ENCODE peak calls at places on chromosome 2, in eight cellular contexts. One of them, this sample, is unnamed.

GRCh38 chr2:71742953-71743601 is 289.7 kb downstream of the DYSF start:
- DNase-seq in BE2C: no peak
- DNase-seq in kidney: peak
- DNase-seq in psoas muscle: peak
- DNase-seq in heart right ventricle: peak
- DNase-seq in fibroblast of lung: peak
- DNase-seq in mammary epithelial cell: peak
- DNase-seq in astrocyte of the spinal cord: peak
- DNase-seq in this sample: peak

GRCh38 chr2:219962089-219962488 is 334.7 kb downstream of the SLC4A3 start:
- DNase-seq in BE2C: no peak
- DNase-seq in kidney: no peak
- DNase-seq in psoas muscle: no peak
- DNase-seq in heart right ventricle: no peak
- DNase-seq in fibroblast of lung: no peak
- DNase-seq in mammary epithelial cell: no peak
- DNase-seq in astrocyte of the spinal cord: no peak
- DNase-seq in this sample: no peak

GRCh38 chr2:196459539-196459938 is 180.0 kb upstream of the CCDC150 start:
- DNase-seq in BE2C: no peak
- DNase-seq in kidney: no peak
- DNase-seq in psoas muscle: no peak
- DNase-seq in heart right ventricle: no peak
- DNase-seq in fibroblast of lung: peak
- DNase-seq in mammary epithelial cell: peak
- DNase-seq in astrocyte of the spinal cord: peak
- DNase-seq in this sample: peak

GRCh38 chr2:27249891-27250651 is 12.8 kb downstream of the SLC30A3 start:
- DNase-seq in BE2C: peak
- DNase-seq in kidney: peak
- DNase-seq in psoas muscle: peak
- DNase-seq in heart right ventricle: peak
- DNase-seq in fibroblast of lung: peak
- DNase-seq in mammary epithelial cell: no peak
- DNase-seq in astrocyte of the spinal cord: peak
- DNase-seq in this sample: peak

GRCh38 chr2:2653221-2653620 is 322.1 kb upstream of the MYT1L start:
- DNase-seq in BE2C: no peak
- DNase-seq in kidney: peak
- DNase-seq in psoas muscle: no peak
- DNase-seq in heart right ventricle: no peak
- DNase-seq in fibroblast of lung: no peak
- DNase-seq in mammary epithelial cell: no peak
- DNase-seq in astrocyte of the spinal cord: no peak
- DNase-seq in this sample: no peak

GRCh38 chr2:113117594-113118262 is 9.7 kb upstream of the IL1RN start:
- DNase-seq in BE2C: no peak
- DNase-seq in kidney: peak
- DNase-seq in psoas muscle: peak
- DNase-seq in heart right ventricle: no peak
- DNase-seq in fibroblast of lung: peak
- DNase-seq in mammary epithelial cell: peak
- DNase-seq in astrocyte of the spinal cord: peak
- DNase-seq in this sample: peak

GRCh38 chr2:88690591-88691338 is 708 bp upstream of the RPIA start:
- DNase-seq in BE2C: peak
- DNase-seq in kidney: peak
- DNase-seq in psoas muscle: peak
- DNase-seq in heart right ventricle: peak
- DNase-seq in fibroblast of lung: no peak
- DNase-seq in mammary epithelial cell: peak
- DNase-seq in astrocyte of the spinal cord: no peak
- DNase-seq in this sample: no peak

GRCh38 chr2:179741317-179741716 is 120.1 kb downstream of the ZNF385B start:
- DNase-seq in BE2C: no peak
- DNase-seq in kidney: no peak
- DNase-seq in psoas muscle: no peak
- DNase-seq in heart right ventricle: no peak
- DNase-seq in fibroblast of lung: peak
- DNase-seq in mammary epithelial cell: no peak
- DNase-seq in astrocyte of the spinal cord: no peak
- DNase-seq in this sample: peak

GRCh38 chr2:6562762-6563161 is 302.9 kb downstream of the CMPK2 start:
- DNase-seq in BE2C: no peak
- DNase-seq in kidney: no peak
- DNase-seq in psoas muscle: no peak
- DNase-seq in heart right ventricle: no peak
- DNase-seq in fibroblast of lung: no peak
- DNase-seq in mammary epithelial cell: no peak
- DNase-seq in astrocyte of the spinal cord: no peak
- DNase-seq in this sample: no peak

GRCh38 chr2:196914867-196915465 is 11.5 kb downstream of the PGAP1 start:
- DNase-seq in BE2C: no peak
- DNase-seq in kidney: no peak
- DNase-seq in psoas muscle: no peak
- DNase-seq in heart right ventricle: no peak
- DNase-seq in fibroblast of lung: no peak
- DNase-seq in mammary epithelial cell: no peak
- DNase-seq in astrocyte of the spinal cord: no peak
- DNase-seq in this sample: no peak

GRCh38 chr2:45729753-45730512 is 78.5 kb downstream of the PRKCE start:
- DNase-seq in BE2C: no peak
- DNase-seq in kidney: no peak
- DNase-seq in psoas muscle: no peak
- DNase-seq in heart right ventricle: no peak
- DNase-seq in fibroblast of lung: no peak
- DNase-seq in mammary epithelial cell: no peak
- DNase-seq in astrocyte of the spinal cord: no peak
- DNase-seq in this sample: no peak

GRCh38 chr2:141557329-141558098 is 573.3 kb downstream of the LRP1B start:
- DNase-seq in BE2C: no peak
- DNase-seq in kidney: no peak
- DNase-seq in psoas muscle: no peak
- DNase-seq in heart right ventricle: no peak
- DNase-seq in fibroblast of lung: peak
- DNase-seq in mammary epithelial cell: peak
- DNase-seq in astrocyte of the spinal cord: peak
- DNase-seq in this sample: peak

GRCh38 chr2:69196327-69197117 is 183.5 kb downstream of the ANTXR1 start:
- DNase-seq in BE2C: no peak
- DNase-seq in kidney: no peak
- DNase-seq in psoas muscle: no peak
- DNase-seq in heart right ventricle: no peak
- DNase-seq in fibroblast of lung: peak
- DNase-seq in mammary epithelial cell: peak
- DNase-seq in astrocyte of the spinal cord: peak
- DNase-seq in this sample: peak

GRCh38 chr2:136502660-136503059 is 262.7 kb upstream of the THSD7B start:
- DNase-seq in BE2C: no peak
- DNase-seq in kidney: no peak
- DNase-seq in psoas muscle: no peak
- DNase-seq in heart right ventricle: no peak
- DNase-seq in fibroblast of lung: no peak
- DNase-seq in mammary epithelial cell: no peak
- DNase-seq in astrocyte of the spinal cord: no peak
- DNase-seq in this sample: no peak

GRCh38 chr2:49251251-49251650 is 96.9 kb upstream of the FSHR start:
- DNase-seq in BE2C: no peak
- DNase-seq in kidney: no peak
- DNase-seq in psoas muscle: no peak
- DNase-seq in heart right ventricle: no peak
- DNase-seq in fibroblast of lung: no peak
- DNase-seq in mammary epithelial cell: no peak
- DNase-seq in astrocyte of the spinal cord: no peak
- DNase-seq in this sample: no peak

GRCh38 chr2:216695401-216695821 is at the start of gene IGFBP5:
- DNase-seq in BE2C: peak
- DNase-seq in kidney: peak
- DNase-seq in psoas muscle: peak
- DNase-seq in heart right ventricle: peak
- DNase-seq in fibroblast of lung: peak
- DNase-seq in mammary epithelial cell: no peak
- DNase-seq in astrocyte of the spinal cord: peak
- DNase-seq in this sample: peak

GRCh38 chr2:173749315-173749714 is 215.9 kb downstream of the SP3 start:
- DNase-seq in BE2C: no peak
- DNase-seq in kidney: no peak
- DNase-seq in psoas muscle: no peak
- DNase-seq in heart right ventricle: no peak
- DNase-seq in fibroblast of lung: peak
- DNase-seq in mammary epithelial cell: peak
- DNase-seq in astrocyte of the spinal cord: peak
- DNase-seq in this sample: peak

GRCh38 chr2:25161055-25161781 is 7.2 kb downstream of the POMC start:
- DNase-seq in BE2C: no peak
- DNase-seq in kidney: peak
- DNase-seq in psoas muscle: peak
- DNase-seq in heart right ventricle: peak
- DNase-seq in fibroblast of lung: peak
- DNase-seq in mammary epithelial cell: no peak
- DNase-seq in astrocyte of the spinal cord: no peak
- DNase-seq in this sample: peak

GRCh38 chr2:217944366-217944765 is 58.4 kb downstream of the TNS1 start:
- DNase-seq in BE2C: no peak
- DNase-seq in kidney: no peak
- DNase-seq in psoas muscle: no peak
- DNase-seq in heart right ventricle: no peak
- DNase-seq in fibroblast of lung: no peak
- DNase-seq in mammary epithelial cell: no peak
- DNase-seq in astrocyte of the spinal cord: no peak
- DNase-seq in this sample: no peak
- H3K4me3 ChIP-seq in BE2C: peak
- H3K4me3 ChIP-seq in kidney: peak
- H3K4me3 ChIP-seq in psoas muscle: peak
- H3K4me3 ChIP-seq in heart right ventricle: peak
- H3K4me3 ChIP-seq in fibroblast of lung: no peak
- H3K4me3 ChIP-seq in mammary epithelial cell: no peak
- H3K4me3 ChIP-seq in astrocyte of the spinal cord: no peak
- H3K4me3 ChIP-seq in this sample: no peak

DNA sequence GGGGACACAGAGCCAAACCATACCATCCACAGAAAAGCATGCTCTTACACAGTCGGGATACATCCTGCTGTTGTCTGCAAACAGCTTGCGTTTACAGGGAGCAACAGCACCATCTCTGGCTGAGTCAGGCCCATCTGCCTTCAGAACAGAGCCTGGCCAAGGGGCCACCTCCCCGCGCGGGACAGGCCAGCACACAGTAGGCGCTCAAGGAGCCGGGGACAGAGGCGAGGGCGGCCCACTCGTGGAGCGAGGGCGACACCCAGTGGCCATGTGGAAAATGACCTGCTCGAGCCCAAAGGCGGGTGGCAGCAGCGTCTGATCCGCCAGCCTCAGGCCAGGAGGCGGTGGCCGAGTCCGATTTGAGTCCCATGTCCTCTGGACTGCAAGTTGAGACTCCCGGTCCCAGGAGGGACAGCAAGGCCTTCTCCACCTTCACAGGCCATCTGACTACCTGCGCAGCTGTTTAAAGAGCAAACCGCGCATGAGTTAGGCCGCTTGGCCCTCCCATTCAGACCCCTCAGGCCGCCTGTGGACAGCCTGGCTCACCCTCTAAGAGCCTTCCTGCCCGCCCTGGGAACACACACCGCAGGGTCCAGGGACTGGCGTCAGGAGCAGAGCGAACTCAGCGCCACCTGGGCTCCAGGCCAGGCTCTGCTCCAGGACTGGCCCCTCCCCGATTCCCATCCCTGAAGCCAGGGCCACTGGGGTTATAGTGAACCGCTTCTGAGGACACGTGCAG is 38.3 kb downstream of the TTC32 start:
- DNase-seq in BE2C: peak
- DNase-seq in kidney: peak
- DNase-seq in psoas muscle: peak
- DNase-seq in heart right ventricle: peak
- DNase-seq in fibroblast of lung: peak
- DNase-seq in mammary epithelial cell: peak
- DNase-seq in astrocyte of the spinal cord: peak
- DNase-seq in this sample: peak
- H3K4me3 ChIP-seq in BE2C: peak
- H3K4me3 ChIP-seq in kidney: peak
- H3K4me3 ChIP-seq in psoas muscle: peak
- H3K4me3 ChIP-seq in heart right ventricle: no peak
- H3K4me3 ChIP-seq in fibroblast of lung: no peak
- H3K4me3 ChIP-seq in mammary epithelial cell: no peak
- H3K4me3 ChIP-seq in astrocyte of the spinal cord: no peak
- H3K4me3 ChIP-seq in this sample: no peak

GRCh38 chr2:134407154-134407890 is 153.4 kb downstream of the MGAT5 start:
- DNase-seq in BE2C: no peak
- DNase-seq in kidney: no peak
- DNase-seq in psoas muscle: no peak
- DNase-seq in heart right ventricle: no peak
- DNase-seq in fibroblast of lung: no peak
- DNase-seq in mammary epithelial cell: peak
- DNase-seq in astrocyte of the spinal cord: no peak
- DNase-seq in this sample: no peak

GRCh38 chr2:134410006-134410405 is 156.1 kb downstream of the MGAT5 start:
- DNase-seq in BE2C: no peak
- DNase-seq in kidney: no peak
- DNase-seq in psoas muscle: no peak
- DNase-seq in heart right ventricle: no peak
- DNase-seq in fibroblast of lung: no peak
- DNase-seq in mammary epithelial cell: no peak
- DNase-seq in astrocyte of the spinal cord: no peak
- DNase-seq in this sample: no peak

GRCh38 chr2:134406716-134407115 is 152.8 kb downstream of the MGAT5 start:
- DNase-seq in BE2C: no peak
- DNase-seq in kidney: no peak
- DNase-seq in psoas muscle: no peak
- DNase-seq in heart right ventricle: no peak
- DNase-seq in fibroblast of lung: no peak
- DNase-seq in mammary epithelial cell: no peak
- DNase-seq in astrocyte of the spinal cord: no peak
- DNase-seq in this sample: no peak

GRCh38 chr2:134408791-134409190 is 154.9 kb downstream of the MGAT5 start:
- DNase-seq in BE2C: no peak
- DNase-seq in kidney: no peak
- DNase-seq in psoas muscle: no peak
- DNase-seq in heart right ventricle: no peak
- DNase-seq in fibroblast of lung: peak
- DNase-seq in mammary epithelial cell: no peak
- DNase-seq in astrocyte of the spinal cord: no peak
- DNase-seq in this sample: no peak

DNA sequence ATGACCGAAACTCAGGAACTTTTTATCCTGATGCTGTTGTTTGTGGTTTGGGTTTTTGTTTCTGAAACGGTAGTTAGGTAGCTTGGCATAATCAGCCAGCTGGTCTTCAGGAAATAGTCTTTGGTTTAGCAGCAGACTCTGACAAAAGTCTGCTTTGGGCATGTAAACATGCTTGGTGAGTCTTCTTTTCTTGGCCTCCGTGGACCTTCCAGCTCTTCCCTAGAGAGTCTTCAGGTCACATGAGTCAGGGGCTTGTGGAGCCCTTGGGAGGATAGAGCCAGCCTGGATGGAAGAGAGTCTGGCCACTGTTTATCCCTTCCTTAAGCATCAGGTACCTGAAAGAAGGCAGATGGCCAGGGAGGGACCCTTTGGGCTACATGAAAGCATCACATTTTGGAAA is 154.5 kb downstream of the MGAT5 start:
- DNase-seq in BE2C: no peak
- DNase-seq in kidney: no peak
- DNase-seq in psoas muscle: no peak
- DNase-seq in heart right ventricle: no peak
- DNase-seq in fibroblast of lung: peak
- DNase-seq in mammary epithelial cell: no peak
- DNase-seq in astrocyte of the spinal cord: no peak
- DNase-seq in this sample: peak
- H3K4me3 ChIP-seq in BE2C: no peak
- H3K4me3 ChIP-seq in kidney: no peak
- H3K4me3 ChIP-seq in psoas muscle: no peak
- H3K4me3 ChIP-seq in heart right ventricle: no peak
- H3K4me3 ChIP-seq in fibroblast of lung: no peak
- H3K4me3 ChIP-seq in mammary epithelial cell: no peak
- H3K4me3 ChIP-seq in astrocyte of the spinal cord: no peak
- H3K4me3 ChIP-seq in this sample: no peak

GRCh38 chr2:218577482-218578220 is 9.0 kb downstream of the CNOT9 start:
- DNase-seq in BE2C: no peak
- DNase-seq in kidney: no peak
- DNase-seq in psoas muscle: no peak
- DNase-seq in heart right ventricle: no peak
- DNase-seq in fibroblast of lung: no peak
- DNase-seq in mammary epithelial cell: no peak
- DNase-seq in astrocyte of the spinal cord: no peak
- DNase-seq in this sample: no peak
- H3K4me3 ChIP-seq in BE2C: no peak
- H3K4me3 ChIP-seq in kidney: no peak
- H3K4me3 ChIP-seq in psoas muscle: no peak
- H3K4me3 ChIP-seq in heart right ventricle: no peak
- H3K4me3 ChIP-seq in fibroblast of lung: no peak
- H3K4me3 ChIP-seq in mammary epithelial cell: no peak
- H3K4me3 ChIP-seq in astrocyte of the spinal cord: no peak
- H3K4me3 ChIP-seq in this sample: no peak

This sample was measured in cardiac fibroblast.